ENCODE peak calls at places on chromosome 14, in four cellular contexts. K, B, N and V are unnamed samples.
A peak's percentile ranks its signal among the peaks of the same experiment; 100 is the strongest.

GRCh38 chr14:105453847-105454246 is 20.8 kb upstream of the CRIP2 start:
- DNase-seq in K (no peak), B (no peak), N (no peak), V (no peak)

GRCh38 chr14:39417014-39417413 is 15.2 kb downstream of the FBXO33 start:
- DNase-seq in K (no peak), B (no peak), N (no peak), V (no peak)

GRCh38 chr14:104826197-104826857 is 25.4 kb downstream of the ZBTB42 start:
- DNase-seq in K (peak; percentile 88), B (peak; percentile 88), N (peak; percentile 94), V (peak; percentile 78)

GRCh38 chr14:31703056-31703455 is 141.9 kb downstream of the NUBPL start:
- DNase-seq in K (no peak), B (no peak), N (no peak), V (no peak)

GRCh38 chr14:78950654-78951053 is 780.5 kb downstream of the NRXN3 start:
- DNase-seq in K (no peak), B (no peak), N (no peak), V (no peak)

GRCh38 chr14:36976571-36977023 is 195.8 kb downstream of the SLC25A21 start:
- DNase-seq in K (no peak), B (no peak), N (no peak), V (no peak)

GRCh38 chr14:99274346-99275221 is 2.6 kb upstream of the BCL11B start:
- DNase-seq in K (no peak), B (peak; percentile 45), N (no peak), V (peak; percentile 96)

GRCh38 chr14:62206456-62206855 is 444.2 kb downstream of the SNAPC1 start:
- DNase-seq in K (no peak), B (no peak), N (no peak), V (no peak)

GRCh38 chr14:68865542-68865941 is 72.7 kb upstream of the ZFP36L1 start:
- DNase-seq in K (no peak), B (no peak), N (no peak), V (no peak)

GRCh38 chr14:99820702-99821331 is 27.6 kb downstream of the EML1 start:
- DNase-seq in K (no peak), B (no peak), N (no peak), V (no peak)

GRCh38 chr14:92850492-92850891 is 56.4 kb downstream of the GOLGA5 start:
- DNase-seq in K (no peak), B (no peak), N (no peak), V (no peak)

GRCh38 chr14:33435911-33436310 is 497.2 kb downstream of the NPAS3 start:
- DNase-seq in K (no peak), B (no peak), N (no peak), V (no peak)

GRCh38 chr14:57498659-57499058 is 5.0 kb upstream of the CCDC198 start:
- DNase-seq in K (no peak), B (no peak), N (no peak), V (no peak)

GRCh38 chr14:104942586-104942985 is 17.9 kb downstream of the PLD4 start:
- DNase-seq in K (no peak), B (no peak), N (no peak), V (no peak)

GRCh38 chr14:21711360-21711961 is 37.8 kb upstream of the OR4E1 start:
- DNase-seq in K (no peak), B (peak; percentile 53), N (no peak), V (no peak)

GRCh38 chr14:88706425-88706824 is 86.3 kb downstream of the EML5 start:
- DNase-seq in K (no peak), B (no peak), N (no peak), V (no peak)

GRCh38 chr14:99047436-99048110 is 224.4 kb downstream of the BCL11B start:
- DNase-seq in K (no peak), B (no peak), N (no peak), V (no peak)

GRCh38 chr14:76937181-76938091 is 91.1 kb downstream of the IRF2BPL start:
- DNase-seq in K (peak; percentile 50), B (no peak), N (no peak), V (peak; percentile 74)

GRCh38 chr14:89028462-89029134 is 204.1 kb downstream of the TTC8 start:
- DNase-seq in K (no peak), B (no peak), N (no peak), V (no peak)

GRCh38 chr14:58899317-58899713 is 261.6 kb downstream of the DACT1 start:
- DNase-seq in K (no peak), B (no peak), N (no peak), V (no peak)

GRCh38 chr14:100081997-100082625 is 16.9 kb downstream of the EVL start:
- DNase-seq in K (no peak), B (no peak), N (no peak), V (no peak)

GRCh38 chr14:35695072-35695471 is 114.0 kb downstream of the RALGAPA1 start:
- DNase-seq in K (no peak), B (no peak), N (no peak), V (no peak)

GRCh38 chr14:92659765-92660561 is 88.5 kb downstream of the LGMN start:
- DNase-seq in K (no peak), B (peak; percentile 45), N (no peak), V (no peak)

GRCh38 chr14:96592591-96593388 is 90.6 kb downstream of the PAPOLA start:
- DNase-seq in K (peak; percentile 12), B (peak; percentile 56), N (peak; percentile 52), V (no peak)

GRCh38 chr14:57273236-57273635 is 4.5 kb downstream of the AP5M1 start:
- DNase-seq in K (no peak), B (no peak), N (no peak), V (no peak)

GRCh38 chr14:56794557-56795283 is 15.6 kb downstream of the OTX2 start:
- DNase-seq in K (no peak), B (no peak), N (no peak), V (no peak)

GRCh38 chr14:54673193-54674121 is 106.5 kb downstream of the SAMD4A start:
- DNase-seq in K (no peak), B (no peak), N (no peak), V (no peak)

GRCh38 chr14:21267886-21268611 is 1.2 kb downstream of the HNRNPC start:
- DNase-seq in K (no peak), B (no peak), N (no peak), V (no peak)

GRCh38 chr14:102571043-102571442 is 21.4 kb upstream of the RCOR1 start:
- DNase-seq in K (no peak), B (no peak), N (no peak), V (no peak)

GRCh38 chr14:95222870-95223398 is 65.6 kb upstream of the DICER1 start:
- DNase-seq in K (no peak), B (no peak), N (no peak), V (no peak)